ENCODE peak calls at places on chromosomes 2 and 18, in ten cellular contexts. One of them, this sample, is unnamed.

GRCh38 chr2:234032301-234032856 is 18.1 kb upstream of the SPP2 start:
- DNase-seq in K562: no peak
- DNase-seq in spleen: no peak
- DNase-seq in pancreas: no peak
- DNase-seq in fibroblast of the aortic adventitia: peak; percentile 68
- DNase-seq in cardiac muscle cell: peak; percentile 5
- DNase-seq in GM10248: no peak
- DNase-seq in neural crest cell: no peak
- DNase-seq in fibroblast of pulmonary artery: peak; percentile 56
- DNase-seq in HepG2: no peak
- DNase-seq in this sample: no peak

GRCh38 chr2:219073413-219074129 is 12.8 kb upstream of the IHH start:
- DNase-seq in fibroblast of the aortic adventitia: peak; percentile 69
- DNase-seq in fibroblast of pulmonary artery: peak; percentile 81
- DNase-seq in cardiac muscle cell: peak; percentile 84
- DNase-seq in pancreas: no peak
- DNase-seq in GM10248: peak; percentile 67
- DNase-seq in spleen: no peak
- DNase-seq in K562: peak; percentile 27
- DNase-seq in neural crest cell: peak; percentile 35
- DNase-seq in HepG2: peak; percentile 80
- DNase-seq in this sample: no peak

GRCh38 chr2:68837164-68837860 is 33.9 kb downstream of the BMP10 start:
- DNase-seq in HepG2: peak; percentile 55
- DNase-seq in cardiac muscle cell: peak; percentile 77
- DNase-seq in fibroblast of the aortic adventitia: peak; percentile 17
- DNase-seq in GM10248: peak; percentile 57
- DNase-seq in spleen: peak; percentile 94
- DNase-seq in pancreas: peak; percentile 60
- DNase-seq in K562: peak; percentile 64
- DNase-seq in fibroblast of pulmonary artery: peak; percentile 70
- DNase-seq in neural crest cell: peak; percentile 40
- DNase-seq in this sample: no peak

GRCh38 chr2:70991742-70992141 is 2.9 kb downstream of the TEX261 start:
- DNase-seq in fibroblast of the aortic adventitia: no peak
- DNase-seq in GM10248: no peak
- DNase-seq in cardiac muscle cell: no peak
- DNase-seq in pancreas: no peak
- DNase-seq in K562: peak; percentile 2
- DNase-seq in fibroblast of pulmonary artery: no peak
- DNase-seq in neural crest cell: no peak
- DNase-seq in HepG2: no peak
- DNase-seq in spleen: peak; percentile 38
- DNase-seq in this sample: no peak

GRCh38 chr2:7621018-7621814 is 704.0 kb downstream of the RNF144A start:
- DNase-seq in fibroblast of pulmonary artery: no peak
- DNase-seq in pancreas: no peak
- DNase-seq in spleen: no peak
- DNase-seq in fibroblast of the aortic adventitia: no peak
- DNase-seq in HepG2: no peak
- DNase-seq in neural crest cell: no peak
- DNase-seq in K562: no peak
- DNase-seq in GM10248: no peak
- DNase-seq in cardiac muscle cell: no peak
- DNase-seq in this sample: no peak

GRCh38 chr2:136919682-136920081 is 154.3 kb downstream of the THSD7B start:
- DNase-seq in fibroblast of the aortic adventitia: no peak
- DNase-seq in spleen: no peak
- DNase-seq in GM10248: no peak
- DNase-seq in neural crest cell: no peak
- DNase-seq in fibroblast of pulmonary artery: no peak
- DNase-seq in HepG2: no peak
- DNase-seq in cardiac muscle cell: no peak
- DNase-seq in K562: no peak
- DNase-seq in pancreas: no peak
- DNase-seq in this sample: no peak

GRCh38 chr2:192398236-192398635 is 203.5 kb upstream of the TMEFF2 start:
- DNase-seq in HepG2: no peak
- DNase-seq in fibroblast of pulmonary artery: no peak
- DNase-seq in GM10248: no peak
- DNase-seq in fibroblast of the aortic adventitia: no peak
- DNase-seq in cardiac muscle cell: no peak
- DNase-seq in spleen: no peak
- DNase-seq in K562: no peak
- DNase-seq in neural crest cell: no peak
- DNase-seq in pancreas: no peak
- DNase-seq in this sample: no peak

GRCh38 chr2:69390474-69390873 is 3.4 kb upstream of the GFPT1 start:
- DNase-seq in fibroblast of pulmonary artery: no peak
- DNase-seq in spleen: no peak
- DNase-seq in GM10248: no peak
- DNase-seq in K562: no peak
- DNase-seq in cardiac muscle cell: no peak
- DNase-seq in neural crest cell: no peak
- DNase-seq in fibroblast of the aortic adventitia: no peak
- DNase-seq in HepG2: no peak
- DNase-seq in pancreas: no peak
- DNase-seq in this sample: no peak

GRCh38 chr2:30230855-30231725 is at the start of gene LBH:
- DNase-seq in fibroblast of the aortic adventitia: peak; percentile 91
- DNase-seq in cardiac muscle cell: peak; percentile 92
- DNase-seq in K562: peak; percentile 95
- DNase-seq in fibroblast of pulmonary artery: peak; percentile 87
- DNase-seq in pancreas: peak; percentile 81
- DNase-seq in neural crest cell: peak; percentile 75
- DNase-seq in HepG2: no peak
- DNase-seq in GM10248: peak; percentile 92
- DNase-seq in spleen: peak; percentile 96
- DNase-seq in this sample: peak; percentile 96

GRCh38 chr2:67451086-67451832 is 54.1 kb downstream of the ETAA1 start:
- DNase-seq in spleen: no peak
- DNase-seq in pancreas: no peak
- DNase-seq in fibroblast of the aortic adventitia: peak; percentile 73
- DNase-seq in K562: no peak
- DNase-seq in neural crest cell: no peak
- DNase-seq in GM10248: no peak
- DNase-seq in HepG2: peak; percentile 17
- DNase-seq in fibroblast of pulmonary artery: peak; percentile 91
- DNase-seq in cardiac muscle cell: peak; percentile 70
- DNase-seq in this sample: no peak

GRCh38 chr18:40133253-40133652 is 1821.8 kb upstream of the PIK3C3 start:
- DNase-seq in GM10248: no peak
- DNase-seq in HepG2: no peak
- DNase-seq in neural crest cell: no peak
- DNase-seq in pancreas: no peak
- DNase-seq in cardiac muscle cell: no peak
- DNase-seq in fibroblast of the aortic adventitia: no peak
- DNase-seq in spleen: no peak
- DNase-seq in K562: no peak
- DNase-seq in fibroblast of pulmonary artery: no peak
- DNase-seq in this sample: no peak

GRCh38 chr18:74412106-74412880 is 44.8 kb downstream of the DIPK1C start:
- DNase-seq in fibroblast of the aortic adventitia: no peak
- DNase-seq in neural crest cell: peak; percentile 39
- DNase-seq in cardiac muscle cell: no peak
- DNase-seq in fibroblast of pulmonary artery: no peak
- DNase-seq in pancreas: no peak
- DNase-seq in GM10248: no peak
- DNase-seq in HepG2: no peak
- DNase-seq in spleen: no peak
- DNase-seq in K562: no peak
- DNase-seq in this sample: no peak

GRCh38 chr2:17643031-17643615 is 102.6 kb downstream of the VSNL1 start:
- DNase-seq in GM10248: no peak
- DNase-seq in cardiac muscle cell: peak; percentile 93
- DNase-seq in fibroblast of pulmonary artery: peak; percentile 93
- DNase-seq in neural crest cell: no peak
- DNase-seq in spleen: no peak
- DNase-seq in K562: peak; percentile 45
- DNase-seq in pancreas: no peak
- DNase-seq in HepG2: peak; percentile 22
- DNase-seq in fibroblast of the aortic adventitia: peak; percentile 95
- DNase-seq in this sample: no peak

GRCh38 chr2:161208527-161209139 is 48.4 kb downstream of the TANK start:
- DNase-seq in spleen: no peak
- DNase-seq in K562: peak; percentile 12
- DNase-seq in GM10248: no peak
- DNase-seq in neural crest cell: no peak
- DNase-seq in cardiac muscle cell: peak; percentile 72
- DNase-seq in fibroblast of the aortic adventitia: peak; percentile 64
- DNase-seq in HepG2: peak; percentile 37
- DNase-seq in fibroblast of pulmonary artery: peak; percentile 73
- DNase-seq in pancreas: no peak
- DNase-seq in this sample: no peak

GRCh38 chr2:200869014-200869413 is 4.6 kb upstream of the CLK1 start:
- DNase-seq in neural crest cell: no peak
- DNase-seq in GM10248: no peak
- DNase-seq in HepG2: no peak
- DNase-seq in spleen: no peak
- DNase-seq in cardiac muscle cell: no peak
- DNase-seq in fibroblast of pulmonary artery: no peak
- DNase-seq in fibroblast of the aortic adventitia: no peak
- DNase-seq in K562: no peak
- DNase-seq in pancreas: no peak
- DNase-seq in this sample: no peak

GRCh38 chr2:240916571-240917008 is 10.5 kb downstream of the CROCC2 start:
- DNase-seq in HepG2: no peak
- DNase-seq in fibroblast of pulmonary artery: peak; percentile 60
- DNase-seq in pancreas: peak; percentile 61
- DNase-seq in neural crest cell: no peak
- DNase-seq in cardiac muscle cell: peak; percentile 73
- DNase-seq in K562: peak; percentile 26
- DNase-seq in GM10248: no peak
- DNase-seq in fibroblast of the aortic adventitia: peak; percentile 83
- DNase-seq in spleen: peak; percentile 85
- DNase-seq in this sample: peak; percentile 51

GRCh38 chr18:39591647-39592046 is 2026.0 kb upstream of the CELF4 start:
- DNase-seq in neural crest cell: no peak
- DNase-seq in fibroblast of the aortic adventitia: no peak
- DNase-seq in spleen: no peak
- DNase-seq in GM10248: no peak
- DNase-seq in cardiac muscle cell: no peak
- DNase-seq in fibroblast of pulmonary artery: no peak
- DNase-seq in K562: no peak
- DNase-seq in HepG2: no peak
- DNase-seq in pancreas: no peak
- DNase-seq in this sample: no peak

GRCh38 chr2:174836345-174836999 is 72.2 kb upstream of the CHRNA1 start:
- DNase-seq in fibroblast of pulmonary artery: peak; percentile 95
- DNase-seq in neural crest cell: no peak
- DNase-seq in spleen: no peak
- DNase-seq in HepG2: no peak
- DNase-seq in GM10248: no peak
- DNase-seq in pancreas: no peak
- DNase-seq in cardiac muscle cell: peak; percentile 95
- DNase-seq in fibroblast of the aortic adventitia: peak; percentile 80
- DNase-seq in K562: no peak
- DNase-seq in this sample: no peak
- TF ChIP-seq CTCF in fibroblast of pulmonary artery: no peak
- TF ChIP-seq CTCF in neural crest cell: no peak
- TF ChIP-seq CTCF in spleen: no peak
- TF ChIP-seq CTCF in HepG2: no peak
- TF ChIP-seq CTCF in GM10248: no peak
- TF ChIP-seq CTCF in pancreas: no peak
- TF ChIP-seq CTCF in cardiac muscle cell: no peak
- TF ChIP-seq CTCF in fibroblast of the aortic adventitia: no peak
- TF ChIP-seq CTCF in K562: no peak
- TF ChIP-seq CTCF in this sample: no peak

GRCh38 chr2:103179800-103180199 is 418.0 kb downstream of the TMEM182 start:
- DNase-seq in GM10248: no peak
- DNase-seq in HepG2: no peak
- DNase-seq in K562: no peak
- DNase-seq in fibroblast of pulmonary artery: no peak
- DNase-seq in pancreas: no peak
- DNase-seq in neural crest cell: no peak
- DNase-seq in cardiac muscle cell: no peak
- DNase-seq in fibroblast of the aortic adventitia: no peak
- DNase-seq in spleen: no peak
- DNase-seq in this sample: no peak

GRCh38 chr2:103183061-103183460 is 421.2 kb downstream of the TMEM182 start:
- DNase-seq in GM10248: no peak
- DNase-seq in neural crest cell: no peak
- DNase-seq in fibroblast of the aortic adventitia: no peak
- DNase-seq in HepG2: no peak
- DNase-seq in fibroblast of pulmonary artery: no peak
- DNase-seq in cardiac muscle cell: no peak
- DNase-seq in spleen: no peak
- DNase-seq in pancreas: no peak
- DNase-seq in K562: no peak
- DNase-seq in this sample: no peak
- TF ChIP-seq CTCF in GM10248: no peak
- TF ChIP-seq CTCF in neural crest cell: peak; percentile 55
- TF ChIP-seq CTCF in fibroblast of the aortic adventitia: no peak
- TF ChIP-seq CTCF in HepG2: no peak
- TF ChIP-seq CTCF in fibroblast of pulmonary artery: peak; percentile 1
- TF ChIP-seq CTCF in cardiac muscle cell: no peak
- TF ChIP-seq CTCF in spleen: no peak
- TF ChIP-seq CTCF in pancreas: no peak
- TF ChIP-seq CTCF in K562: no peak
- TF ChIP-seq CTCF in this sample: no peak

DNA sequence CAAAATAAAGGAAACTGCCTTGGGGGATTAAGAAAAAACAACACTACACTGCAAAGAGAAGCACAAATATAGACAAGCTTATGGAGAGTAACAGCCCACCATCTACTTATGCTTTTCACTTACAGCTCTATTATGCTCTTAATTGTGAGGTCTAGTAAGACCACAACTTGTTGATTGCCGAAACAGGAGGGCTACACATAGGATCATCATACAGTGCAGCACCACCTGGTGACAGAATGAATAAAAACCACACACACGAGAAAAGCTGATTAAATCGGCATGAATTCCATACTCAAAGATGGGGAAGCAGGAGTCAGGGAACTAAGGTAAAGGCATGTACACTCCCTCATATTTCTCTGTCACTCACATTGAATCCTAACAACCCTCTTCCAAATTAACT is 259.2 kb downstream of the IKZF2 start:
- DNase-seq in fibroblast of pulmonary artery: peak; percentile 78
- DNase-seq in pancreas: no peak
- DNase-seq in HepG2: peak; percentile 46
- DNase-seq in GM10248: no peak
- DNase-seq in neural crest cell: no peak
- DNase-seq in cardiac muscle cell: peak; percentile 75
- DNase-seq in fibroblast of the aortic adventitia: peak; percentile 72
- DNase-seq in K562: no peak
- DNase-seq in spleen: no peak
- DNase-seq in this sample: no peak
- TF ChIP-seq CTCF in fibroblast of pulmonary artery: peak; percentile 63
- TF ChIP-seq CTCF in pancreas: no peak
- TF ChIP-seq CTCF in HepG2: peak; percentile 55
- TF ChIP-seq CTCF in GM10248: no peak
- TF ChIP-seq CTCF in neural crest cell: peak; percentile 47
- TF ChIP-seq CTCF in cardiac muscle cell: peak; percentile 55
- TF ChIP-seq CTCF in fibroblast of the aortic adventitia: peak; percentile 55
- TF ChIP-seq CTCF in K562: no peak
- TF ChIP-seq CTCF in spleen: no peak
- TF ChIP-seq CTCF in this sample: no peak

DNA sequence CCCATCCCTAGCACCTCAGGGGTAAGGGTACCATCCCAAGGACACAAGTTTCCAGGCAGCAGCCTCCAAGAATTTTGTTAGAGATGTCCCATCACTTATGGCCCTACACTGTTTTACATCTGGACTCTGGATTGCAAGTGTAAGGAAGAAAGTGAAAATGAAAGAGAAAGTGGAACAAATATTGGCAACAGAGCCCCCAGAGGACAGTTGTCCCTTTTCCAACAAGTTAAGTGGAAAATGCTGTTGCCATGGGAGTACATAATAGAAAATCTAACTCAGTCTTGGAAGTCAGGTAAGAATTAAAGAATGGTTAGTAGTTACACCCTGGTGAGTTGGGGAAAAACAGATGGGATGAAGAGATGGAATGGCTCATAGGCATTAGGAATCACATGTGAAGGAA is 50.6 kb downstream of the TTC21B start:
- DNase-seq in neural crest cell: no peak
- DNase-seq in pancreas: no peak
- DNase-seq in cardiac muscle cell: peak; percentile 33
- DNase-seq in HepG2: peak; percentile 27
- DNase-seq in spleen: no peak
- DNase-seq in fibroblast of pulmonary artery: peak; percentile 38
- DNase-seq in GM10248: no peak
- DNase-seq in K562: no peak
- DNase-seq in fibroblast of the aortic adventitia: peak; percentile 45
- DNase-seq in this sample: no peak
- TF ChIP-seq CTCF in neural crest cell: no peak
- TF ChIP-seq CTCF in pancreas: no peak
- TF ChIP-seq CTCF in cardiac muscle cell: peak; percentile 7
- TF ChIP-seq CTCF in HepG2: no peak
- TF ChIP-seq CTCF in spleen: no peak
- TF ChIP-seq CTCF in fibroblast of pulmonary artery: peak; percentile 15
- TF ChIP-seq CTCF in GM10248: peak; percentile 23
- TF ChIP-seq CTCF in K562: no peak
- TF ChIP-seq CTCF in fibroblast of the aortic adventitia: no peak
- TF ChIP-seq CTCF in this sample: no peak